ENCODE peak calls at places on chromosomes 11 and 22, in seven cellular contexts. One of them, this sample, is unnamed.
A peak's percentile ranks its signal among the peaks of the same experiment; 100 is the strongest.

GRCh38 chr22:43624144-43624998 is 187.7 kb downstream of the EFCAB6 start:
- DNase-seq in neural progenitor cell: no peak
- DNase-seq in astrocyte of the cerebellum: peak; percentile 59
- DNase-seq in ovary: no peak
- DNase-seq in mucosa of descending colon: no peak
- DNase-seq in kidney: no peak
- DNase-seq in AG10803: peak; percentile 11
- DNase-seq in this sample: no peak

GRCh38 chr11:75307058-75307457 is 44.4 kb downstream of the ARRB1 start:
- DNase-seq in kidney: no peak
- DNase-seq in ovary: no peak
- DNase-seq in AG10803: no peak
- DNase-seq in astrocyte of the cerebellum: no peak
- DNase-seq in mucosa of descending colon: no peak
- DNase-seq in neural progenitor cell: no peak
- DNase-seq in this sample: no peak

GRCh38 chr22:46589141-46589748 is 30.9 kb upstream of the GRAMD4 start:
- DNase-seq in ovary: no peak
- DNase-seq in kidney: peak; percentile 72
- DNase-seq in AG10803: no peak
- DNase-seq in astrocyte of the cerebellum: no peak
- DNase-seq in mucosa of descending colon: no peak
- DNase-seq in neural progenitor cell: peak; percentile 1
- DNase-seq in this sample: no peak

GRCh38 chr11:62501432-62501891 is 45.1 kb downstream of the AHNAK start:
- DNase-seq in AG10803: peak; percentile 87
- DNase-seq in kidney: no peak
- DNase-seq in astrocyte of the cerebellum: peak; percentile 54
- DNase-seq in mucosa of descending colon: no peak
- DNase-seq in neural progenitor cell: peak; percentile 54
- DNase-seq in ovary: no peak
- DNase-seq in this sample: no peak

GRCh38 chr11:1549355-1550330 is 22.4 kb downstream of the DUSP8 start:
- DNase-seq in kidney: no peak
- DNase-seq in mucosa of descending colon: no peak
- DNase-seq in ovary: no peak
- DNase-seq in neural progenitor cell: no peak
- DNase-seq in astrocyte of the cerebellum: no peak
- DNase-seq in AG10803: no peak
- DNase-seq in this sample: no peak

GRCh38 chr22:44493206-44493605 is 4.8 kb downstream of the RTL6 start:
- DNase-seq in astrocyte of the cerebellum: no peak
- DNase-seq in AG10803: no peak
- DNase-seq in ovary: no peak
- DNase-seq in kidney: no peak
- DNase-seq in mucosa of descending colon: no peak
- DNase-seq in neural progenitor cell: no peak
- DNase-seq in this sample: no peak

GRCh38 chr11:2788751-2789140 is 89.0 kb upstream of the KCNQ1OT1 start:
- DNase-seq in neural progenitor cell: no peak
- DNase-seq in mucosa of descending colon: peak; percentile 2
- DNase-seq in AG10803: no peak
- DNase-seq in kidney: peak; percentile 65
- DNase-seq in astrocyte of the cerebellum: no peak
- DNase-seq in ovary: no peak
- DNase-seq in this sample: peak; percentile 34

GRCh38 chr11:65918211-65919150 is at the start of gene C11orf68:
- DNase-seq in ovary: no peak
- DNase-seq in kidney: no peak
- DNase-seq in neural progenitor cell: no peak
- DNase-seq in AG10803: no peak
- DNase-seq in mucosa of descending colon: no peak
- DNase-seq in astrocyte of the cerebellum: no peak
- DNase-seq in this sample: no peak

GRCh38 chr11:17314232-17314547 is 37.4 kb upstream of the NCR3LG1 start:
- DNase-seq in mucosa of descending colon: no peak
- DNase-seq in astrocyte of the cerebellum: peak; percentile 26
- DNase-seq in ovary: no peak
- DNase-seq in AG10803: peak; percentile 78
- DNase-seq in neural progenitor cell: no peak
- DNase-seq in kidney: no peak
- DNase-seq in this sample: no peak

GRCh38 chr11:104122008-104122635 is 41.8 kb downstream of the PDGFD start:
- DNase-seq in ovary: no peak
- DNase-seq in AG10803: no peak
- DNase-seq in neural progenitor cell: no peak
- DNase-seq in astrocyte of the cerebellum: no peak
- DNase-seq in mucosa of descending colon: no peak
- DNase-seq in kidney: no peak
- DNase-seq in this sample: no peak

GRCh38 chr11:31794546-31794945 is 16.6 kb downstream of the PAX6 start:
- DNase-seq in ovary: no peak
- DNase-seq in neural progenitor cell: peak; percentile 8
- DNase-seq in mucosa of descending colon: no peak
- DNase-seq in astrocyte of the cerebellum: no peak
- DNase-seq in AG10803: no peak
- DNase-seq in kidney: no peak
- DNase-seq in this sample: no peak

GRCh38 chr11:74932169-74932568 is 16.7 kb downstream of the XRRA1 start:
- DNase-seq in kidney: no peak
- DNase-seq in astrocyte of the cerebellum: no peak
- DNase-seq in ovary: no peak
- DNase-seq in neural progenitor cell: no peak
- DNase-seq in mucosa of descending colon: no peak
- DNase-seq in AG10803: no peak
- DNase-seq in this sample: no peak

GRCh38 chr11:93567406-93567819 is 24.2 kb upstream of the SMCO4 start:
- DNase-seq in astrocyte of the cerebellum: peak; percentile 50
- DNase-seq in neural progenitor cell: no peak
- DNase-seq in ovary: peak; percentile 15
- DNase-seq in AG10803: peak; percentile 50
- DNase-seq in mucosa of descending colon: peak; percentile 53
- DNase-seq in kidney: peak; percentile 67
- DNase-seq in this sample: no peak

GRCh38 chr11:34357646-34358257 is at the start of gene ABTB2:
- DNase-seq in mucosa of descending colon: peak; percentile 99
- DNase-seq in AG10803: peak; percentile 97
- DNase-seq in ovary: peak; percentile 98
- DNase-seq in kidney: peak; percentile 99
- DNase-seq in astrocyte of the cerebellum: peak; percentile 93
- DNase-seq in neural progenitor cell: peak; percentile 100
- DNase-seq in this sample: peak; percentile 99

DNA sequence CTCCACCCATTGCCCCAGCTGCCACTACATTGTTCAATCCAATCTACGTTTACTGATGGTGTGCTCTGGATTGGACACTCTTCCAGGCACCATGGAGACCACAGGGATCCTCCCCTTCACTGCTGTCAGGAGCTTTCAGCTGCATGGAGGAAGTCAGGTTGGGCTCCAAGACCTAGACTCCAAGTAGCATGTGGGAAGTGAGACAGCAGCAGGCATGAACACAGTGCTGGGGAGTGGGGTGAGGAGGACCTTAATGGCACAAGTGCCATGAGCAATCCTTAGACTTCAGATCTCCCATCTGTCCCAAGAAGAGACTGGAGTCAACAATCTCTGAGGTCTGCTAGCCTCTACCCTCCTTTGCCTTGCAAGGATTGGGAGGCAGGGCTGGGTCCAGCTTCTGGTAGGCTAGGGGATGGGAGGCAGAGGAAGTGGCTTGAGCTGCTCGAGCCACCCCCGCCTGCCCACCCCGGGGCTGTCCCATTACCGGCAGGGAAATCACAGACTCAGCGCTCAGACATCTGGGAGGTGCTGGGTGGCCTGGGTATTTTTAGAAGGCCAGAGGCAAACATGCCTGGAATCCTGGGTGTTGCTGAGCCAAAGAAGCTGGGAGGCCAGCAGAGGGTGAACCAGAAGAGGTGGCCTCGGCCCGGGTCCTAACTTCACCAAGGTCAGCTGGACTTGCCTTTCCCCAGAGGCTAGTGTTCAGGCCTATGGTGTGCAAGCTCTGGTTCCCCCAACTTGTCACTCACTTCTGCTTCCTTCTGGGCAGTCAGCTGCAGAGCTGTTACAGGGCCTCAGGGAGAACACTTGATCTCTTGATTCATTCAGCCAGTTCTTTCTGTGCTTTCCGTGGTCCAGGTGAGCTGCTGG is 15.3 kb upstream of the FCHSD2 start:
- DNase-seq in mucosa of descending colon: peak; percentile 24
- DNase-seq in kidney: peak; percentile 91
- DNase-seq in astrocyte of the cerebellum: no peak
- DNase-seq in AG10803: peak; percentile 73
- DNase-seq in ovary: peak; percentile 71
- DNase-seq in neural progenitor cell: no peak
- DNase-seq in this sample: peak; percentile 63
- H3K4me3 ChIP-seq in mucosa of descending colon: no peak overlapping the region
- H3K4me3 ChIP-seq in kidney: no peak overlapping the region
- H3K4me3 ChIP-seq in astrocyte of the cerebellum: no peak overlapping the region
- H3K4me3 ChIP-seq in AG10803: no peak overlapping the region
- H3K4me3 ChIP-seq in ovary: no peak overlapping the region
- H3K4me3 ChIP-seq in neural progenitor cell: no peak overlapping the region
- H3K4me3 ChIP-seq in this sample: no peak overlapping the region

DNA sequence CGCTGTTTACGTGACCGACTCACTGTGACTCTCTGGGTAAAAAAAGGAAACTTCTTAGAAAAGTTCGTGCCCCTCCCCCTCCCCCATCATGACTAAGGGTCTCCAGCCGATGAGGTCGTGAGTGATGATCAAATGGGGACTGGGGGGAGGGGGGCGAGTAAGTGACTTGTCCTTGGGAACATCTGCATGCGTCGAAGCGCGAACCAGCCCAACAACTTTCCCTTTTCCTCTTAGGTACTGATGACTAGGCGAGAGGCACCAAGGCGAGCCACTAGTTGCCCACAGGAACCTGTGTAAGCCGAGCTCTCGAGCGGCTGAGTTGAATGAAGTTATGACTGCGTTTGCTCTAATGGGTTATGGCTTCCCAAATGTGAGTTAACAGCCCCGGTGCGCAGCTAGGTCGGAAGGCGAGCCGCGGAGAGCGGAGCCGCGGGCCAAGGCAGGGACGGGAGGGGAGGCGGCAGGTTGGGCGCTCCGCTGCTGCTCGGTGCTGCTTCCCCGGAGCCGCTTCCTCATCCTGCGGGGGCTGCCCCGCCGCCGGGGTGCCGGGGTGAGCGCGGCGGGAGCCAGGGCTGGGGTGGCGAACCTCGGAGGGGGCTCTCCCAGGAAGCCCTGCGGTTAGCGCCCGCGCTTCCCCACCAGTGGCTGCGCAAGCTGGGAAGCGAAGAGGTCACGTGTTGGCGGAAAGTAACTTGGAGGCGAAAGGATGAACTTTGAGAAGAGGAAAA is 22.0 kb upstream of the BDNF start:
- DNase-seq in ovary: no peak
- DNase-seq in mucosa of descending colon: no peak
- DNase-seq in kidney: peak; percentile 69
- DNase-seq in neural progenitor cell: peak; percentile 58
- DNase-seq in AG10803: peak; percentile 43
- DNase-seq in astrocyte of the cerebellum: no peak
- DNase-seq in this sample: no peak
- H3K4me3 ChIP-seq in ovary: peak overlapping the region; percentile 12
- H3K4me3 ChIP-seq in mucosa of descending colon: no peak overlapping the region
- H3K4me3 ChIP-seq in kidney: peak overlapping the region; percentile 42
- H3K4me3 ChIP-seq in neural progenitor cell: peak overlapping the region; percentile 69
- H3K4me3 ChIP-seq in AG10803: peak overlapping the region; percentile 74
- H3K4me3 ChIP-seq in astrocyte of the cerebellum: peak overlapping the region; percentile 67
- H3K4me3 ChIP-seq in this sample: peak overlapping the region; percentile 17

GRCh38 chr11:124536520-124536919 is 6.9 kb downstream of the OR8B12 start:
- DNase-seq in neural progenitor cell: peak; percentile 50
- DNase-seq in kidney: peak; percentile 70
- DNase-seq in mucosa of descending colon: peak; percentile 22
- DNase-seq in astrocyte of the cerebellum: no peak
- DNase-seq in AG10803: peak; percentile 25
- DNase-seq in ovary: no peak
- DNase-seq in this sample: peak; percentile 56

GRCh38 chr11:124538019-124538418 is 5.4 kb downstream of the OR8B12 start:
- DNase-seq in AG10803: peak; percentile 36
- DNase-seq in kidney: no peak
- DNase-seq in neural progenitor cell: no peak
- DNase-seq in mucosa of descending colon: peak; percentile 8
- DNase-seq in ovary: no peak
- DNase-seq in astrocyte of the cerebellum: peak; percentile 78
- DNase-seq in this sample: no peak

GRCh38 chr11:124541204-124541603 is 2.2 kb downstream of the OR8B12 start:
- DNase-seq in kidney: no peak
- DNase-seq in mucosa of descending colon: no peak
- DNase-seq in astrocyte of the cerebellum: no peak
- DNase-seq in ovary: no peak
- DNase-seq in AG10803: no peak
- DNase-seq in neural progenitor cell: no peak
- DNase-seq in this sample: no peak

DNA sequence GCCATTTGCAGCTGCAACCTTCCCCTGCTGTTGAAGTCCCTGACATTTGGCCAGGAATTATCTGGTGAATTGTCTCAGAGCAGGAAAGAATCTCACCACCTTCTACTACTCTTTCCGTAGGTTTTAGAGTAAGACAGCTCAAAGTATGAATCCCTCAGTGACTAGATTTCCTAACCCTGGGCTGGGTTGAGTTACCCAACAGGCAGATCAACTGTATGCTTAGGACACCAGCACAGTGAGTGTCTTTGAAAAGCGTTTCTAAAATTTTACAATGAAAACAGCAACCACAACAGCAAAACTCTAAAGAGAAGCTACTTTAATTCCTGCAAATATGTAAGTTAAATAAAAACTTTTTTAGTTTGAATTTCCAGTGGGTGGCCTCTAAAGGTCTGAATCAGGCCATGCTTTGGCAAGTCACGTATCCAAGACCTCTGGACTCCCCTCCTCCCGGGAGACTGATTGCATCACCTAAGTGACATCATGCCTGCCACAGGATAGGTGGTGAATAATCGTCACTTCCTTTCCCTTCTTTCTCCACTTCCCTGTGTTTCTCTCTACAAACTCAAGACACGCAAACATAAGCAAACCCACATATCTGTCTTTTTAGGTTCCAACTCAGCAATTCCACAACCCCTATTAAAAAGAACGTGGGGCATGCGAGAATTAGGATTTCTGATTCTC is 7.8 kb downstream of the OR8B12 start:
- DNase-seq in astrocyte of the cerebellum: no peak
- DNase-seq in mucosa of descending colon: no peak
- DNase-seq in neural progenitor cell: no peak
- DNase-seq in ovary: no peak
- DNase-seq in kidney: no peak
- DNase-seq in AG10803: no peak
- DNase-seq in this sample: no peak
- H3K4me3 ChIP-seq in astrocyte of the cerebellum: no peak overlapping the region
- H3K4me3 ChIP-seq in mucosa of descending colon: no peak overlapping the region
- H3K4me3 ChIP-seq in neural progenitor cell: no peak overlapping the region
- H3K4me3 ChIP-seq in ovary: no peak overlapping the region
- H3K4me3 ChIP-seq in kidney: no peak overlapping the region
- H3K4me3 ChIP-seq in AG10803: no peak overlapping the region
- H3K4me3 ChIP-seq in this sample: no peak overlapping the region

DNA sequence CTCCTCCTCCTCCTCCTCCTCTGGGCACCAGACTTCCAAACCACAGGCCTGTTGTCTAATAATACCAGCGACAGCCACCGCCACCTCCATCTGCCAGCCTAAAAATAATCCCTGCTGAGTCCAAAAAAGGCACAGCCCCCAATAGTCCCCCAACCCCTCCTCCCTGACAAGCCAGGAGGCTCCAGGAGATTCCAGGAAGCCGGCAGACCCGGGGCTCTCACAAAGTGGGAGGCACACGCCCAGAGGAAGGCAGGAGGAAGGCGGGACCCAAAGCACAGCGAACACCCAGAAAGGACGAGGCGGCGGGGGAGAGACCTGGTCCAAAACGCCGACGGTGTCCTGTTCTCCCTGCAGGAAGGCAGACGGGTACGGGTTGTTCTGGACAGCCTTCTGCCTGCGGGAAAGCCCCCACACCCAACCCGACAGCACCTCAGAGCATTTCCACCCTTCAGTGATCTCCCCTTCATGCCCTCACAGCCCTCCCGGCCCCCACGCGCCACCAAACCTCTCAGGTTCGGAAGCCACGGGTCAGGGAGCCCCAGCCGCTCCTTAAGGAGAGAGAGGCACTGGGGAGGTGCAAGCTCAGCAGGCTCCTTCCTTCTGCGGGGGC is 5.8 kb downstream of the IGSF9B start:
- DNase-seq in astrocyte of the cerebellum: no peak
- DNase-seq in AG10803: no peak
- DNase-seq in mucosa of descending colon: no peak
- DNase-seq in ovary: no peak
- DNase-seq in neural progenitor cell: peak; percentile 39
- DNase-seq in kidney: no peak
- DNase-seq in this sample: no peak
- H3K4me3 ChIP-seq in astrocyte of the cerebellum: peak overlapping the region; percentile 22
- H3K4me3 ChIP-seq in AG10803: no peak overlapping the region
- H3K4me3 ChIP-seq in mucosa of descending colon: no peak overlapping the region
- H3K4me3 ChIP-seq in ovary: peak overlapping the region; percentile 24
- H3K4me3 ChIP-seq in neural progenitor cell: peak overlapping the region; percentile 31
- H3K4me3 ChIP-seq in kidney: no peak overlapping the region
- H3K4me3 ChIP-seq in this sample: peak overlapping the region; percentile 2

This sample was measured in lower lobe of right lung.